ENCODE peak calls at places on chromosomes 2 and 18, in eight cellular contexts. One of them, this sample, is unnamed.

GRCh38 chr2:23413641-23414040 is 28.7 kb downstream of the KLHL29 start:
- ATAC-seq in effector memory CD8-positive, alpha-beta T cell: no peak
- ATAC-seq in naive B cell: no peak
- ATAC-seq in T-helper 17 cell: no peak
- ATAC-seq in mucosa of descending colon: no peak
- ATAC-seq in lower lobe of right lung: no peak
- ATAC-seq in left cardiac atrium: no peak
- ATAC-seq in foreskin keratinocyte: no peak
- ATAC-seq in this sample: no peak

GRCh38 chr18:76259726-76260125 is 235.3 kb downstream of the ZNF516 start:
- ATAC-seq in effector memory CD8-positive, alpha-beta T cell: no peak
- ATAC-seq in naive B cell: no peak
- ATAC-seq in T-helper 17 cell: no peak
- ATAC-seq in mucosa of descending colon: no peak
- ATAC-seq in lower lobe of right lung: no peak
- ATAC-seq in left cardiac atrium: no peak
- ATAC-seq in foreskin keratinocyte: no peak
- ATAC-seq in this sample: no peak

GRCh38 chr2:58918138-58918537 is 677.0 kb upstream of the FANCL start:
- ATAC-seq in effector memory CD8-positive, alpha-beta T cell: no peak
- ATAC-seq in naive B cell: no peak
- ATAC-seq in T-helper 17 cell: no peak
- ATAC-seq in mucosa of descending colon: no peak
- ATAC-seq in lower lobe of right lung: no peak
- ATAC-seq in left cardiac atrium: no peak
- ATAC-seq in foreskin keratinocyte: no peak
- ATAC-seq in this sample: no peak

GRCh38 chr2:108923019-108923700 is 65.9 kb downstream of the EDAR start:
- ATAC-seq in effector memory CD8-positive, alpha-beta T cell: no peak
- ATAC-seq in naive B cell: no peak
- ATAC-seq in T-helper 17 cell: no peak
- ATAC-seq in mucosa of descending colon: peak; percentile 40
- ATAC-seq in lower lobe of right lung: peak; percentile 31
- ATAC-seq in left cardiac atrium: no peak
- ATAC-seq in foreskin keratinocyte: peak; percentile 84
- ATAC-seq in this sample: no peak

GRCh38 chr2:36389081-36389480 is 33.5 kb downstream of the CRIM1 start:
- ATAC-seq in effector memory CD8-positive, alpha-beta T cell: no peak
- ATAC-seq in naive B cell: no peak
- ATAC-seq in T-helper 17 cell: no peak
- ATAC-seq in mucosa of descending colon: peak; percentile 91
- ATAC-seq in lower lobe of right lung: peak; percentile 37
- ATAC-seq in left cardiac atrium: no peak
- ATAC-seq in foreskin keratinocyte: peak; percentile 65
- ATAC-seq in this sample: no peak

GRCh38 chr2:177783835-177784448 is 288.6 kb downstream of the PDE11A start:
- ATAC-seq in effector memory CD8-positive, alpha-beta T cell: peak; percentile 97
- ATAC-seq in naive B cell: no peak
- ATAC-seq in T-helper 17 cell: peak; percentile 86
- ATAC-seq in mucosa of descending colon: peak; percentile 63
- ATAC-seq in lower lobe of right lung: peak; percentile 45
- ATAC-seq in left cardiac atrium: peak; percentile 44
- ATAC-seq in foreskin keratinocyte: peak; percentile 93
- ATAC-seq in this sample: no peak

GRCh38 chr2:57497489-57498096 is 549.0 kb upstream of the VRK2 start:
- ATAC-seq in effector memory CD8-positive, alpha-beta T cell: no peak
- ATAC-seq in naive B cell: peak; percentile 32
- ATAC-seq in T-helper 17 cell: no peak
- ATAC-seq in mucosa of descending colon: peak; percentile 68
- ATAC-seq in lower lobe of right lung: peak; percentile 71
- ATAC-seq in left cardiac atrium: no peak
- ATAC-seq in foreskin keratinocyte: peak; percentile 80
- ATAC-seq in this sample: no peak

GRCh38 chr2:229163893-229164292 is 107.2 kb downstream of the PID1 start:
- ATAC-seq in effector memory CD8-positive, alpha-beta T cell: no peak
- ATAC-seq in naive B cell: no peak
- ATAC-seq in T-helper 17 cell: no peak
- ATAC-seq in mucosa of descending colon: no peak
- ATAC-seq in lower lobe of right lung: no peak
- ATAC-seq in left cardiac atrium: no peak
- ATAC-seq in foreskin keratinocyte: no peak
- ATAC-seq in this sample: no peak

GRCh38 chr2:203547356-203547755 is 12.3 kb upstream of the RAPH1 start:
- ATAC-seq in effector memory CD8-positive, alpha-beta T cell: no peak
- ATAC-seq in naive B cell: no peak
- ATAC-seq in T-helper 17 cell: no peak
- ATAC-seq in mucosa of descending colon: no peak
- ATAC-seq in lower lobe of right lung: no peak
- ATAC-seq in left cardiac atrium: no peak
- ATAC-seq in foreskin keratinocyte: no peak
- ATAC-seq in this sample: no peak

GRCh38 chr2:230636684-230637271 is 75.9 kb upstream of the CAB39 start:
- ATAC-seq in effector memory CD8-positive, alpha-beta T cell: no peak
- ATAC-seq in naive B cell: no peak
- ATAC-seq in T-helper 17 cell: peak; percentile 54
- ATAC-seq in mucosa of descending colon: no peak
- ATAC-seq in lower lobe of right lung: no peak
- ATAC-seq in left cardiac atrium: no peak
- ATAC-seq in foreskin keratinocyte: no peak
- ATAC-seq in this sample: no peak

GRCh38 chr2:14632133-14632936 is at the start of gene LRATD1:
- ATAC-seq in effector memory CD8-positive, alpha-beta T cell: no peak
- ATAC-seq in naive B cell: no peak
- ATAC-seq in T-helper 17 cell: no peak
- ATAC-seq in mucosa of descending colon: peak; percentile 80
- ATAC-seq in lower lobe of right lung: peak; percentile 89
- ATAC-seq in left cardiac atrium: peak; percentile 82
- ATAC-seq in foreskin keratinocyte: peak; percentile 84
- ATAC-seq in this sample: peak; percentile 91

GRCh38 chr2:67927489-67927888 is 135.3 kb downstream of the C1D start:
- ATAC-seq in effector memory CD8-positive, alpha-beta T cell: no peak
- ATAC-seq in naive B cell: no peak
- ATAC-seq in T-helper 17 cell: no peak
- ATAC-seq in mucosa of descending colon: no peak
- ATAC-seq in lower lobe of right lung: no peak
- ATAC-seq in left cardiac atrium: no peak
- ATAC-seq in foreskin keratinocyte: no peak
- ATAC-seq in this sample: no peak

GRCh38 chr18:650428-650858 is 7.0 kb upstream of the TYMS start:
- ATAC-seq in effector memory CD8-positive, alpha-beta T cell: peak; percentile 26
- ATAC-seq in naive B cell: peak; percentile 78
- ATAC-seq in T-helper 17 cell: peak; percentile 36
- ATAC-seq in mucosa of descending colon: no peak
- ATAC-seq in lower lobe of right lung: no peak
- ATAC-seq in left cardiac atrium: no peak
- ATAC-seq in foreskin keratinocyte: no peak
- ATAC-seq in this sample: no peak

GRCh38 chr2:241977557-241978300 is 108.2 kb downstream of the RTP5 start:
- ATAC-seq in effector memory CD8-positive, alpha-beta T cell: no peak
- ATAC-seq in naive B cell: peak; percentile 78
- ATAC-seq in T-helper 17 cell: no peak
- ATAC-seq in mucosa of descending colon: no peak
- ATAC-seq in lower lobe of right lung: no peak
- ATAC-seq in left cardiac atrium: no peak
- ATAC-seq in foreskin keratinocyte: no peak
- ATAC-seq in this sample: no peak

GRCh38 chr2:144606756-144607498 is 87.0 kb upstream of the ZEB2 start:
- ATAC-seq in effector memory CD8-positive, alpha-beta T cell: no peak
- ATAC-seq in naive B cell: no peak
- ATAC-seq in T-helper 17 cell: no peak
- ATAC-seq in mucosa of descending colon: no peak
- ATAC-seq in lower lobe of right lung: peak; percentile 77
- ATAC-seq in left cardiac atrium: no peak
- ATAC-seq in foreskin keratinocyte: no peak
- ATAC-seq in this sample: no peak

GRCh38 chr2:200664770-200665494 is 79.1 kb downstream of the AOX1 start:
- ATAC-seq in effector memory CD8-positive, alpha-beta T cell: no peak
- ATAC-seq in naive B cell: no peak
- ATAC-seq in T-helper 17 cell: no peak
- ATAC-seq in mucosa of descending colon: peak; percentile 9
- ATAC-seq in lower lobe of right lung: no peak
- ATAC-seq in left cardiac atrium: no peak
- ATAC-seq in foreskin keratinocyte: no peak
- ATAC-seq in this sample: no peak

GRCh38 chr2:31664949-31665724 is 84.4 kb upstream of the SRD5A2 start:
- ATAC-seq in effector memory CD8-positive, alpha-beta T cell: no peak
- ATAC-seq in naive B cell: no peak
- ATAC-seq in T-helper 17 cell: no peak
- ATAC-seq in mucosa of descending colon: no peak
- ATAC-seq in lower lobe of right lung: no peak
- ATAC-seq in left cardiac atrium: no peak
- ATAC-seq in foreskin keratinocyte: no peak
- ATAC-seq in this sample: no peak

GRCh38 chr2:54605836-54606235 is 117.6 kb upstream of the EML6 start:
- ATAC-seq in effector memory CD8-positive, alpha-beta T cell: no peak
- ATAC-seq in naive B cell: no peak
- ATAC-seq in T-helper 17 cell: no peak
- ATAC-seq in mucosa of descending colon: no peak
- ATAC-seq in lower lobe of right lung: no peak
- ATAC-seq in left cardiac atrium: no peak
- ATAC-seq in foreskin keratinocyte: no peak
- ATAC-seq in this sample: no peak

GRCh38 chr2:72008608-72009007 is 139.1 kb downstream of the CYP26B1 start:
- ATAC-seq in effector memory CD8-positive, alpha-beta T cell: no peak
- ATAC-seq in naive B cell: no peak
- ATAC-seq in T-helper 17 cell: no peak
- ATAC-seq in mucosa of descending colon: no peak
- ATAC-seq in lower lobe of right lung: no peak
- ATAC-seq in left cardiac atrium: no peak
- ATAC-seq in foreskin keratinocyte: no peak
- ATAC-seq in this sample: no peak